ENCODE peak calls at places on chromosomes 12 and 14, in eight cellular contexts. V is prostate gland, Y is astrocyte, P is psoas muscle, D is MM.1S, H is AG04450, K is right atrium auricular region, S is fibroblast of lung. Z is an unnamed sample.

GRCh38 chr12:130818381-130819247 is 20.4 kb downstream of the STX2 start:
- DNase-seq in V (peak; percentile 52), Y (no peak), P (peak; percentile 72), D (peak; percentile 69), H (no peak), K (no peak), S (peak; percentile 7), Z (peak; percentile 71)

GRCh38 chr14:79036506-79036905 is 866.3 kb downstream of the NRXN3 start:
- DNase-seq in V (no peak), Y (no peak), P (no peak), D (no peak), H (no peak), K (no peak), S (no peak), Z (no peak)

GRCh38 chr14:21913759-21914158 is 240.1 kb upstream of the OR4E1 start:
- DNase-seq in V (peak; percentile 29), Y (peak; percentile 1), P (peak; percentile 44), D (peak; percentile 82), H (peak; percentile 1), K (peak; percentile 64), S (peak; percentile 15), Z (no peak)

GRCh38 chr12:100267603-100268281 is 765 bp downstream of the SCYL2 start:
- DNase-seq in V (peak; percentile 17), Y (peak; percentile 51), P (no peak), D (peak; percentile 16), H (no peak), K (no peak), S (peak; percentile 58), Z (no peak)

GRCh38 chr14:99258341-99258781 is 13.6 kb downstream of the BCL11B start:
- DNase-seq in V (no peak), Y (no peak), P (no peak), D (no peak), H (no peak), K (no peak), S (no peak), Z (no peak)

GRCh38 chr14:73567951-73568885 is 795 bp upstream of the ACOT2 start:
- DNase-seq in V (no peak), Y (peak; percentile 53), P (no peak), D (no peak), H (no peak), K (no peak), S (peak; percentile 71), Z (no peak)

GRCh38 chr14:101707285-101707842 is 54.1 kb upstream of the PPP2R5C start:
- DNase-seq in V (peak; percentile 62), Y (peak; percentile 60), P (no peak), D (peak; percentile 61), H (peak; percentile 61), K (peak; percentile 73), S (peak; percentile 73), Z (peak; percentile 27)

GRCh38 chr12:51323966-51324895 is at the start of gene BIN2:
- DNase-seq in V (no peak), Y (no peak), P (peak; percentile 75), D (peak; percentile 76), H (no peak), K (no peak), S (no peak), Z (no peak)

GRCh38 chr12:129839679-129840078 is 64.1 kb downstream of the TMEM132D start:
- DNase-seq in V (no peak), Y (peak; percentile 65), P (no peak), D (no peak), H (no peak), K (no peak), S (peak; percentile 75), Z (no peak)

GRCh38 chr12:75976913-75977312 is 54.7 kb downstream of the PHLDA1 start:
- DNase-seq in V (no peak), Y (no peak), P (no peak), D (no peak), H (no peak), K (no peak), S (no peak), Z (no peak)

GRCh38 chr14:94936411-94936892 is 166.5 kb upstream of the GSC start:
- DNase-seq in V (peak; percentile 67), Y (peak; percentile 3), P (peak; percentile 78), D (no peak), H (no peak), K (peak; percentile 79), S (peak; percentile 27), Z (peak; percentile 63)

GRCh38 chr12:16880864-16881285 is 274.9 kb upstream of the LMO3 start:
- DNase-seq in V (no peak), Y (no peak), P (no peak), D (no peak), H (no peak), K (no peak), S (no peak), Z (no peak)

GRCh38 chr14:105332352-105332874 is 17.9 kb downstream of the PACS2 start:
- DNase-seq in V (no peak), Y (no peak), P (no peak), D (no peak), H (no peak), K (no peak), S (no peak), Z (no peak)

GRCh38 chr12:113039911-113040425 is 16.6 kb upstream of the DTX1 start:
- DNase-seq in V (no peak), Y (no peak), P (no peak), D (no peak), H (no peak), K (no peak), S (no peak), Z (no peak)

GRCh38 chr12:51293693-51294092 is 23.5 kb upstream of the SMAGP start:
- DNase-seq in V (no peak), Y (no peak), P (no peak), D (no peak), H (no peak), K (no peak), S (no peak), Z (no peak)

GRCh38 chr12:9636807-9637206 is 29.1 kb upstream of the KLRB1 start:
- DNase-seq in V (no peak), Y (no peak), P (no peak), D (no peak), H (no peak), K (no peak), S (no peak), Z (no peak)
- TF ChIP-seq CTCF in V (no peak), Y (no peak), P (no peak), D (peak; percentile 32), H (no peak), K (no peak), S (no peak), Z (no peak)

GRCh38 chr14:32078030-32078793 is 1.1 kb downstream of the ARHGAP5 start:
- DNase-seq in V (peak; percentile 32), Y (peak; percentile 22), P (no peak), D (peak; percentile 14), H (no peak), K (peak; percentile 63), S (peak; percentile 41), Z (peak; percentile 37)

GRCh38 chr14:32075636-32076277 is 1.3 kb upstream of the ARHGAP5 start:
- DNase-seq in V (peak; percentile 58), Y (peak; percentile 15), P (no peak), D (no peak), H (no peak), K (peak; percentile 58), S (peak; percentile 21), Z (peak; percentile 58)

GRCh38 chr14:32078794-32079663 is 1.9 kb downstream of the ARHGAP5 start:
- DNase-seq in V (no peak), Y (peak; percentile 60), P (no peak), D (no peak), H (no peak), K (no peak), S (peak; percentile 73), Z (no peak)

GRCh38 chr14:32076278-32077080 is 625 bp upstream of the ARHGAP5 start:
- DNase-seq in V (peak; percentile 95), Y (peak; percentile 94), P (peak; percentile 98), D (peak; percentile 60), H (peak; percentile 90), K (peak; percentile 92), S (peak; percentile 97), Z (peak; percentile 94)

DNA sequence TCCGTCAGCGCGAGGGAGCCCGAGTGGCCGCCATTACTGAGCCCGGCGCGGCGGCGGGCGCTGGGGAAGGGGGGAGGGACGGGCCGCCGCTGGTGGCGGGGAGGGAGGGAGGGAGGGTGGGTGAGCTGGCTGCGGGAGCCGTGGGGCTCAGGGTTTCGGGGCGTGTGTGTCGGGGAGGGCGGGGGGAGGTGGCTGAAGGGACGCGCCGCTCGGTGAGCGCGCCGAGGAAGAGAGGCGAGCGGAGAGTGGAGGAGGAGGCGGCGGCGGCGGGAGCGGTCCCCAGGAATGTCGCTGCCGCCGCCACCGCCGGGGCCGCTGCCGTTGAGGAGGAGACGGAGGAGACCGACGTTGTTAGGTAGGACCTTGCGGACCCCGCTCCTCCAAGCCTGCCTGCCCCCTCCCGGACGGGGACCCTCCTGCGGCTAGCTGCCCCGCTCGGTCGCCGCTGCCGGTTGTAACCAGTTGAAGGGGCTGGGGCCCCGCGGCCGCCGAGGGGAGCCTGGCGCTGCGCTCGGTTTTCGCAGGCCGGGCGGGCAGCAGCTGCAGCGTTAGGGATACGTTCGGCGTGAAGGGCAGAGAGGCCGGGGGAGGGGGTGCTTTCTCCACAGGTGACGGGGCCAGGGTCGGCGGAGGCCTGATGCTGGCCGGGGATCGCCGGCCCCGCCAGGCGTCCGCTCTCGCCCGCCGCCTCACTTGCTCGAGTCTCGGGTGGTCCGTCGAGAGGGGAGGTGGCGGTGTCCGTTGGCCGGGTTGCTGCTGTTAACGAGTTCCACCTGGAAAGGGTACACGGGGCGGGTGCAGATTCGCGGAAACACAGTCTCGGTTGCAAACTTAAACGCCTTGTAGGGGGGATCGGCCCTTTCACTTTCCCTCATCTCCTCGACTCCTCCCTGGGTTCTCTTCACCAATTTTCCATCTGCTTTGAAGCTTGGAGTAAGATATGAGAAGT is at the start of gene ARHGAP5:
- DNase-seq in V (no peak), Y (peak; percentile 12), P (no peak), D (peak; percentile 46), H (no peak), K (peak; percentile 64), S (peak; percentile 27), Z (no peak)
- H3K4me3 ChIP-seq in V (peak within 1 kb of the TSS; percentile 94), Y (peak within 1 kb of the TSS; percentile 90), P (peak within 1 kb of the TSS; percentile 90), D (peak within 1 kb of the TSS; percentile 84), H (peak within 1 kb of the TSS; percentile 83), K (peak within 1 kb of the TSS; percentile 98), S (peak within 1 kb of the TSS; percentile 92), Z (peak within 1 kb of the TSS; percentile 92)

DNA sequence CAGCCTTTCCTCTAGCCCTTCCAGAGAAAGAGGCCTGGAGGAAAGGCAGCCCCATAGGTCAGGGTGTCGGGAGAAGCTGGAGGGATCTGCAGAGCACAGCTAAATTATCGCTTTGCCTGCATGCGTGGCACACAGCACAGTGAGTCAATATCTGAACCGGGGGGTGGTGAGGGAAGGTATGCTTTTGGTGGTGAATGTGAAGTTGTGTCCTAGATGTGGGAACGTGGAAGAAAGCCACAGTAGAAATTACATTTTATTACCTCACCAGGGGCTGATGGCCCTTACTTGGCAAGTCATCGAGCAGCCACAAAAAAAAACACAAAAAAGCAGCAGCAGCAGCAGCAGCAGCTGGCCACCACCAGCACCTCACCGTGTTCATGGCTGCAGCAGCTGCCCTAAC is 243.1 kb downstream of the EGLN3 start:
- DNase-seq in V (no peak), Y (peak; percentile 85), P (no peak), D (no peak), H (no peak), K (no peak), S (peak; percentile 88), Z (no peak)
- H3K27ac ChIP-seq in V (no peak overlapping the region), Y (no peak overlapping the region), P (no peak overlapping the region), D (no peak overlapping the region), H (no peak overlapping the region), K (no peak overlapping the region), S (no peak overlapping the region), Z (no peak overlapping the region)

DNA sequence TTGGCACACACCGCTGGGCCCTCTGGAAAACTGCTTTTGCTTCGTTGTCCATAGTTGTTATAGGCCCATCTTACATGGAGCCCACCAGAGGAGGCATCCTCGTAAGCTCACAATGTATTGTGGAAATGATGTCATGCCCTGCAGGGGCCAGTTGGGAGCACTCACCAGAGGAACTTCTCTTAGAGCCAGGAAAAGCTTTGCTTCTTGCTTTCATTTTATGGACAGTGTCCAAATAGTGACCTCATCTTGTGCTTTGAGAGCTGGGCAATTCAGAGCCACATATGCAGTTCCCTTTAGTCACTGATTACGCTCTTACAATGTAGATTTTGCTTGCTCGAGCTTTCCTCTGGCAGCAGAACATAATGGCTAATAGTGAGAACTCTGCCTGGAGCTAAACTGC is 275.6 kb downstream of the AACS start:
- DNase-seq in V (no peak), Y (peak; percentile 84), P (no peak), D (no peak), H (no peak), K (peak; percentile 59), S (peak; percentile 89), Z (no peak)
- TF ChIP-seq CTCF in V (no peak), Y (peak; percentile 9), P (no peak), D (no peak), H (no peak), K (no peak), S (no peak), Z (no peak)

Z was measured in dorsolateral prefrontal cortex.